ENCODE peak calls at places on chromosomes 4 and X, in five cellular contexts. H is astrocyte of the cerebellum, F is BE2C, U is fibroblast of mammary gland, W is HCT116. S is an unnamed sample.

GRCh38 chr4:108117473-108118182 is 51.1 kb downstream of the LEF1 start:
- DNase-seq in H (no peak), F (no peak), U (no peak), W (no peak), S (no peak)

GRCh38 chr4:47668810-47669408 is 169.0 kb downstream of the CORIN start:
- DNase-seq in H (peak; percentile 37), F (peak; percentile 21), U (peak; percentile 66), W (peak; percentile 36), S (peak; percentile 45)

GRCh38 chrX:2325076-2325784 is 175.5 kb downstream of the DHRSX start:
- DNase-seq in H (peak; percentile 86), F (no peak), U (peak; percentile 92), W (no peak), S (no peak)

GRCh38 chrX:108537005-108537404 is 97.4 kb downstream of the COL4A5 start:
- DNase-seq in H (peak; percentile 12), F (peak; percentile 17), U (peak; percentile 52), W (peak; percentile 13), S (peak; percentile 8)

GRCh38 chr4:169915545-169915944 is 110.7 kb downstream of the MFAP3L start:
- DNase-seq in H (no peak), F (no peak), U (no peak), W (no peak), S (no peak)

GRCh38 chr4:180937083-180937482 is 1306.1 kb upstream of the TENM3 start:
- DNase-seq in H (no peak), F (no peak), U (no peak), W (no peak), S (no peak)

GRCh38 chr4:3563403-3563802 is 31.2 kb upstream of the LRPAP1 start:
- DNase-seq in H (no peak), F (no peak), U (no peak), W (no peak), S (no peak)

GRCh38 chrX:147923605-147924004 is 11.9 kb downstream of the FMR1 start:
- DNase-seq in H (no peak), F (no peak), U (no peak), W (no peak), S (no peak)

GRCh38 chr4:21470531-21470930 is 478.0 kb downstream of the KCNIP4 start:
- DNase-seq in H (peak; percentile 44), F (peak; percentile 65), U (peak; percentile 80), W (no peak), S (no peak)

GRCh38 chr4:88021824-88022223 is 14.4 kb downstream of the PKD2 start:
- DNase-seq in H (no peak), F (no peak), U (peak; percentile 49), W (no peak), S (no peak)

GRCh38 chrX:64313624-64314023 is 81.6 kb downstream of the MTMR8 start:
- DNase-seq in H (no peak), F (no peak), U (no peak), W (no peak), S (no peak)

GRCh38 chr4:128841402-128841801 is 31.9 kb downstream of the JADE1 start:
- DNase-seq in H (no peak), F (no peak), U (no peak), W (no peak), S (no peak)

GRCh38 chr4:27316176-27316575 is 455.5 kb downstream of the STIM2 start:
- DNase-seq in H (no peak), F (no peak), U (no peak), W (no peak), S (no peak)

GRCh38 chr4:77821775-77822174 is 2.6 kb upstream of the CNOT6L start:
- DNase-seq in H (no peak), F (no peak), U (no peak), W (no peak), S (peak; percentile 46)

GRCh38 chr4:121096174-121096573 is 23.8 kb upstream of the NDNF start:
- DNase-seq in H (no peak), F (no peak), U (no peak), W (no peak), S (no peak)
- H3K4me3 ChIP-seq in H (no peak overlapping the region), F (no peak overlapping the region), U (no peak overlapping the region), W (no peak overlapping the region), S (no peak overlapping the region)

GRCh38 chrX:114584434-114584943 is 603 bp downstream of the HTR2C start:
- DNase-seq in H (no peak), F (peak; percentile 19), U (peak; percentile 6), W (no peak), S (no peak)

GRCh38 chrX:114582264-114582632 is 1.6 kb upstream of the HTR2C start:
- DNase-seq in H (no peak), F (no peak), U (no peak), W (no peak), S (no peak)

GRCh38 chrX:114582698-114583395 is 1.0 kb upstream of the HTR2C start:
- DNase-seq in H (no peak), F (no peak), U (no peak), W (no peak), S (no peak)

GRCh38 chrX:114584983-114585842 is 1.3 kb downstream of the HTR2C start:
- DNase-seq in H (no peak), F (no peak), U (no peak), W (no peak), S (no peak)

DNA sequence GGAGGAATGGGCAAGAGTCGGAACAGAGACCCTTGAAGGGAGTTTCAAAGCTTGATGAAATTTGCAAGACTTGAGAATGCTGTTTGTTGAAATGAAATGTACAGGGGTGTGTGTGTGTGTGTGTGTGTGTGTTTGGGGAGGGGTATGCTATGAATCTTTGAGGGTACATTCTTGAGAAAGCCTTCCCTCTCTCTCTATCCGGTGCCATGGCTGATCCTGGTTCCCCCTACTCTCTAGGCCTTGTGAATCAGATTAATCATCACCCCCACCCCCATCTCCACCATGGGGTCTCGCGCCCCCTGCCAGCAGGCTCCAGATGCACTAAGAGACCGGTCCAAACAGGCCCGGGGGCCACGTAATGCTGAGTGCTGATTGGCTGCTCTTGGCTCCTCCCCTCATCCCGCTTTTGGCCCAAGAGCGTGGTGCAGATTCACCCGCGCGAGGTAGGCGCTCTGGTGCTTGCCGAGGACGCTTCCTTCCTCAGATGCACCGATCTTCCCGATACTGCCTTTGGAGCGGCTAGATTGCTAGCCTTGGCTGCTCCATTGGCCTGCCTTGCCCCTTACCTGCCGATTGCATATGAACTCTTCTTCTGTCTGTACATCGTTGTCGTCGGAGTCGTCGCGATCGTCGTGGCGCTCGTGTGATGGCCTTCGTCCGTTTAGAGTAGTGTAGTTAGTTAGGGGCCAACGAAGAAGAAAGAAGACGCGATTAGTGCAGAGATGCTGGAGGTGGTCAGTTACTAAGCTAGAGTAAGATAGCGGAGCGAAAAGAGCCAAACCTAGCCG is at the start of gene HTR2C:
- DNase-seq in H (no peak), F (no peak), U (no peak), W (no peak), S (no peak)
- H3K4me3 ChIP-seq in H (peak within 1 kb of the TSS; percentile 19), F (peak within 1 kb of the TSS; percentile 31), U (no peak within 1 kb of the TSS), W (no peak within 1 kb of the TSS), S (no peak within 1 kb of the TSS)

GRCh38 chrX:153926594-153926862 is 464 bp upstream of the ARHGAP4 start:
- DNase-seq in H (no peak), F (no peak), U (no peak), W (no peak), S (no peak)

GRCh38 chrX:153925387-153925738 is 701 bp downstream of the ARHGAP4 start:
- DNase-seq in H (no peak), F (no peak), U (no peak), W (no peak), S (no peak)

GRCh38 chrX:153926863-153927685 is 1.0 kb upstream of the ARHGAP4 start:
- DNase-seq in H (no peak), F (peak; percentile 70), U (peak; percentile 25), W (no peak), S (peak; percentile 90)

GRCh38 chrX:153927686-153927935 is 1.5 kb upstream of the ARHGAP4 start:
- DNase-seq in H (no peak), F (no peak), U (no peak), W (no peak), S (no peak)

GRCh38 chrX:153925739-153926593 is at the start of gene ARHGAP4:
- DNase-seq in H (no peak), F (no peak), U (no peak), W (peak; percentile 37), S (peak; percentile 40)
- H3K4me3 ChIP-seq in H (peak within 1 kb of the TSS; percentile 55), F (peak within 1 kb of the TSS; percentile 64), U (no peak within 1 kb of the TSS), W (peak within 1 kb of the TSS; percentile 71), S (peak within 1 kb of the TSS; percentile 85)

DNA sequence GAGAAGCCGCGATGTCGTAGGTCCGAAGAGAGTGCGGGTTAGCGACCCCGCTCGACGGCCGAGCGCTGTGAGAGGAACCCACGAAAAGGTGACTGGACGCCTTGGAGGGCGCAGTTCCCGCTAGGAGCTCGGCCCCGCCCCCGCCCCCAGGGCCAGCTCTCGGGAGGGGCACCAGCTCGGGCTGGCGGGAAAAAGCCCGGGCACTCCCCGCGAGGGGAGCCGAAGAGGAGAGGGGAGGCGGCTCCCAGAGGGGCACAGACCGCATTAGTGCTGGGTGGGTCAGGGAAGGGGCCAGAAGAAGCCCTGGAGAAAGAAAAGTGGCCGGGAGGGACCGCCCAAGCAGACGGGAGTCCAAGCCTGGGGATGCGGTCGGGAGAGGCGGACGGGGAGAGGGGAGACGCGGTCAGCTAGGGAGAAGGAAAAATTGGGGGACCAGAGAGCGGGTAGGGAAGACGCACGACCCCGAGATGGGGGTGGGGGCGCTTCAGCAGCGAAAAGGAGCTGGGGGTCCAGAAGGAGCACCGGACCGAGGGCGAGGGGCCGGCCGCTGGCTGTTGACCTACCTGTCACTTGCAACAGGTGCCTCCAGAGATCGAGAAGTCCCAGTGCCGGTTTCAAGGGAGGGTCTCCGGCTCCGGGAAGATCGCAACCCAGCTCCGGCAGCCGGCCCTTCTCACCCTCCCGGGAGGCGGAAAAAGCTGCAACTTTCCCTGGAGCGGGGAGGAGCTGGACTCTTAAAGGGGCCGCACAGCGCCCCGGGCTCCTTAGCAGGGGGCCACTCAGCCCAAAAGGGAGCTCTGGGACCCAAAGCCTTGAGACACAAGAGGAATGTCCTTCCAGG is at the start of gene SYTL4:
- DNase-seq in H (no peak), F (no peak), U (peak; percentile 9), W (peak; percentile 7), S (no peak)
- H3K4me3 ChIP-seq in H (peak within 1 kb of the TSS; percentile 66), F (no peak within 1 kb of the TSS), U (peak within 1 kb of the TSS; percentile 71), W (peak within 1 kb of the TSS; percentile 66), S (no peak within 1 kb of the TSS)

DNA sequence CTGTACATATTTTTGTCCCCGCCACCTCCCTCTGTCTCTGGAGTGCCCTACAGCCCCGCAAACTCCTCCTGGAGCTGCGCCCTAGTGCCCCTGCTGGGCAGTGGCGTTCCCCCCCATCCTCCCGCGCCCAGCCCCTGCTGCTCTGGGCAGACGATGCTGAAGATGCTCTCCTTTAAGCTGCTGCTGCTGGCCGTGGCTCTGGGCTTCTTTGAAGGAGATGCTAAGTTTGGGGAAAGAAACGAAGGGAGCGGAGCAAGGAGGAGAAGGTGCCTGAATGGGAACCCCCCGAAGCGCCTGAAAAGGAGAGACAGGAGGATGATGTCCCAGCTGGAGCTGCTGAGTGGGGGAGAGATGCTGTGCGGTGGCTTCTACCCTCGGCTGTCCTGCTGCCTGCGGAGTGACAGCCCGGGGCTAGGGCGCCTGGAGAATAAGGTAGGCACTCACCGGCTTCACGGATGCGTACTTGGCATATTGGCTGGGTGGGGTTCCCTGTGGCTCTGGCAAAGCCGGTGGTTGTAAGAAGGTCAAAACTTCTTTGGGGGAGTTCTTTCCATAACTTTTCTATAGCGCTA is 653 bp downstream of the HHIP start:
- DNase-seq in H (no peak), F (peak; percentile 48), U (no peak), W (no peak), S (no peak)
- H3K4me3 ChIP-seq in H (peak overlapping the region; percentile 60), F (peak overlapping the region; percentile 51), U (peak overlapping the region; percentile 69), W (no peak overlapping the region), S (peak overlapping the region; percentile 92)